ENCODE peak calls at places on chromosomes 6 and 20, in five cellular contexts. One of them, this sample, is unnamed.

GRCh38 chr6:41257369-41258195 is 28.9 kb downstream of the TREM1 start:
- DNase-seq in SK-MEL-5: no peak
- DNase-seq in HEK293T: peak
- DNase-seq in nucleus accumbens: no peak
- DNase-seq in heart right ventricle: no peak
- DNase-seq in this sample: no peak

GRCh38 chr20:31691646-31692275 is 30.9 kb downstream of the BCL2L1 start:
- DNase-seq in SK-MEL-5: no peak
- DNase-seq in HEK293T: no peak
- DNase-seq in nucleus accumbens: no peak
- DNase-seq in heart right ventricle: no peak
- DNase-seq in this sample: no peak

GRCh38 chr6:122717350-122717749 is 62.2 kb upstream of the FABP7 start:
- DNase-seq in SK-MEL-5: no peak
- DNase-seq in HEK293T: no peak
- DNase-seq in nucleus accumbens: no peak
- DNase-seq in heart right ventricle: no peak
- DNase-seq in this sample: no peak

GRCh38 chr6:137866200-137866913 is 702 bp upstream of the TNFAIP3 start:
- DNase-seq in SK-MEL-5: peak
- DNase-seq in HEK293T: no peak
- DNase-seq in nucleus accumbens: no peak
- DNase-seq in heart right ventricle: no peak
- DNase-seq in this sample: no peak

GRCh38 chr6:56953597-56954388 is 1.1 kb upstream of the BEND6 start:
- DNase-seq in SK-MEL-5: no peak
- DNase-seq in HEK293T: peak
- DNase-seq in nucleus accumbens: peak
- DNase-seq in heart right ventricle: no peak
- DNase-seq in this sample: no peak

GRCh38 chr20:3744806-3745685 is 12.6 kb downstream of the HSPA12B start:
- DNase-seq in SK-MEL-5: peak
- DNase-seq in HEK293T: peak
- DNase-seq in nucleus accumbens: no peak
- DNase-seq in heart right ventricle: peak
- DNase-seq in this sample: peak

GRCh38 chr6:128822271-128822670 is 60.7 kb upstream of the LAMA2 start:
- DNase-seq in SK-MEL-5: no peak
- DNase-seq in HEK293T: no peak
- DNase-seq in nucleus accumbens: no peak
- DNase-seq in heart right ventricle: peak
- DNase-seq in this sample: no peak

GRCh38 chr6:14384175-14384949 is 266.8 kb downstream of the CD83 start:
- DNase-seq in SK-MEL-5: no peak
- DNase-seq in HEK293T: no peak
- DNase-seq in nucleus accumbens: no peak
- DNase-seq in heart right ventricle: no peak
- DNase-seq in this sample: no peak

GRCh38 chr6:162706236-162706635 is 21.3 kb downstream of the PRKN start:
- DNase-seq in SK-MEL-5: no peak
- DNase-seq in HEK293T: no peak
- DNase-seq in nucleus accumbens: no peak
- DNase-seq in heart right ventricle: peak
- DNase-seq in this sample: no peak

GRCh38 chr6:18216411-18216810 is 47.9 kb downstream of the DEK start:
- DNase-seq in SK-MEL-5: no peak
- DNase-seq in HEK293T: no peak
- DNase-seq in nucleus accumbens: no peak
- DNase-seq in heart right ventricle: no peak
- DNase-seq in this sample: no peak

GRCh38 chr6:149454405-149454848 is 30.4 kb downstream of the ZC3H12D start:
- DNase-seq in SK-MEL-5: no peak
- DNase-seq in HEK293T: no peak
- DNase-seq in nucleus accumbens: peak
- DNase-seq in heart right ventricle: peak
- DNase-seq in this sample: no peak

GRCh38 chr6:17352302-17352701 is 41.1 kb upstream of the CAP2 start:
- DNase-seq in SK-MEL-5: no peak
- DNase-seq in HEK293T: no peak
- DNase-seq in nucleus accumbens: no peak
- DNase-seq in heart right ventricle: no peak
- DNase-seq in this sample: no peak

GRCh38 chr20:19212524-19213502 is at the start of gene SLC24A3:
- DNase-seq in SK-MEL-5: no peak
- DNase-seq in HEK293T: peak
- DNase-seq in nucleus accumbens: peak
- DNase-seq in heart right ventricle: peak
- DNase-seq in this sample: no peak

GRCh38 chr6:73460044-73460443 is 1.5 kb upstream of the MTO1 start:
- DNase-seq in SK-MEL-5: no peak
- DNase-seq in HEK293T: no peak
- DNase-seq in nucleus accumbens: peak
- DNase-seq in heart right ventricle: no peak
- DNase-seq in this sample: no peak

GRCh38 chr6:111663692-111664564 is 58.2 kb upstream of the TRAF3IP2 start:
- DNase-seq in SK-MEL-5: no peak
- DNase-seq in HEK293T: no peak
- DNase-seq in nucleus accumbens: peak
- DNase-seq in heart right ventricle: peak
- DNase-seq in this sample: no peak

GRCh38 chr20:51306081-51306480 is 236.4 kb downstream of the NFATC2 start:
- DNase-seq in SK-MEL-5: no peak
- DNase-seq in HEK293T: no peak
- DNase-seq in nucleus accumbens: no peak
- DNase-seq in heart right ventricle: no peak
- DNase-seq in this sample: no peak

GRCh38 chr6:4401408-4402367 is 266.3 kb upstream of the ECI2 start:
- DNase-seq in SK-MEL-5: no peak
- DNase-seq in HEK293T: no peak
- DNase-seq in nucleus accumbens: no peak
- DNase-seq in heart right ventricle: peak
- DNase-seq in this sample: no peak

GRCh38 chr6:113306552-113307145 is 550.5 kb upstream of the MARCKS start:
- DNase-seq in SK-MEL-5: peak
- DNase-seq in HEK293T: peak
- DNase-seq in nucleus accumbens: no peak
- DNase-seq in heart right ventricle: peak
- DNase-seq in this sample: peak

GRCh38 chr6:36691612-36692011 is 6.0 kb upstream of the RAB44 start:
- DNase-seq in SK-MEL-5: no peak
- DNase-seq in HEK293T: no peak
- DNase-seq in nucleus accumbens: no peak
- DNase-seq in heart right ventricle: no peak
- DNase-seq in this sample: no peak

GRCh38 chr20:62856931-62857619 is 4.5 kb downstream of the TCFL5 start:
- DNase-seq in SK-MEL-5: no peak
- DNase-seq in HEK293T: no peak
- DNase-seq in nucleus accumbens: no peak
- DNase-seq in heart right ventricle: no peak
- DNase-seq in this sample: no peak

GRCh38 chr6:93165850-93166249 is 253.5 kb downstream of the EPHA7 start:
- DNase-seq in SK-MEL-5: peak
- DNase-seq in HEK293T: no peak
- DNase-seq in nucleus accumbens: no peak
- DNase-seq in heart right ventricle: no peak
- DNase-seq in this sample: no peak

GRCh38 chr20:13302647-13303425 is 81.8 kb downstream of the ISM1 start:
- DNase-seq in SK-MEL-5: peak
- DNase-seq in HEK293T: peak
- DNase-seq in nucleus accumbens: no peak
- DNase-seq in heart right ventricle: no peak
- DNase-seq in this sample: no peak

This sample was measured in iPS DF 6.9.